ENCODE peak calls at places on chromosomes 16 and 17, in eight cellular contexts. A is cardiac fibroblast, S is IMR-90, Y is prostate gland, W is astrocyte, M is memory B cell, L is GF-D8, G is lower lobe of right lung. P is an unnamed sample.

GRCh38 chr16:87098361-87098760 is 218.8 kb downstream of the C16orf95 start:
- DNase-seq in A (no peak), S (no peak), Y (no peak), W (no peak), M (no peak), L (no peak), G (no peak), P (no peak)

GRCh38 chr17:81331527-81332043 is 36.5 kb upstream of the SLC38A10 start:
- DNase-seq in A (no peak), S (no peak), Y (no peak), W (no peak), M (no peak), L (no peak), G (no peak), P (no peak)

GRCh38 chr17:27456681-27457404 is 595 bp downstream of the KSR1 start:
- DNase-seq in A (no peak), S (no peak), Y (peak; percentile 24), W (no peak), M (no peak), L (no peak), G (no peak), P (no peak)

GRCh38 chr16:53007095-53007494 is 45.6 kb downstream of the CHD9NB start:
- DNase-seq in A (no peak), S (no peak), Y (no peak), W (no peak), M (no peak), L (no peak), G (no peak), P (no peak)

GRCh38 chr16:65227041-65227835 is 105.4 kb upstream of the CDH11 start:
- DNase-seq in A (no peak), S (no peak), Y (no peak), W (no peak), M (no peak), L (no peak), G (no peak), P (no peak)

GRCh38 chr17:19579192-19579668 is 45.6 kb downstream of the SLC47A1 start:
- DNase-seq in A (no peak), S (no peak), Y (no peak), W (no peak), M (no peak), L (no peak), G (no peak), P (no peak)

GRCh38 chr17:43314582-43314981 is 80.8 kb upstream of the RNU2-1 start:
- DNase-seq in A (no peak), S (no peak), Y (no peak), W (no peak), M (no peak), L (no peak), G (no peak), P (no peak)

GRCh38 chr17:11935734-11936406 is 61.4 kb downstream of the ZNF18 start:
- DNase-seq in A (peak; percentile 59), S (peak; percentile 33), Y (peak; percentile 38), W (no peak), M (no peak), L (no peak), G (no peak), P (peak; percentile 67)

GRCh38 chr17:39737331-39737760 is 392 bp upstream of the GRB7 start:
- DNase-seq in A (no peak), S (no peak), Y (no peak), W (no peak), M (no peak), L (no peak), G (no peak), P (no peak)

GRCh38 chr17:246851-247421 is 65.5 kb upstream of the DOC2B start:
- DNase-seq in A (no peak), S (no peak), Y (no peak), W (no peak), M (no peak), L (no peak), G (peak; percentile 39), P (no peak)

GRCh38 chr17:78343099-78343432 is 16.8 kb downstream of the SOCS3 start:
- DNase-seq in A (peak; percentile 93), S (peak; percentile 87), Y (no peak), W (peak; percentile 91), M (no peak), L (peak; percentile 30), G (peak; percentile 81), P (no peak)

GRCh38 chr16:21190599-21190998 is 20.8 kb downstream of the ZP2 start:
- DNase-seq in A (no peak), S (peak; percentile 11), Y (no peak), W (no peak), M (no peak), L (no peak), G (no peak), P (no peak)

GRCh38 chr16:51941412-51941811 is 605.5 kb downstream of the TOX3 start:
- DNase-seq in A (no peak), S (no peak), Y (no peak), W (no peak), M (no peak), L (no peak), G (no peak), P (no peak)

GRCh38 chr16:892006-892405 is 78.8 kb downstream of the LMF1 start:
- DNase-seq in A (no peak), S (no peak), Y (no peak), W (no peak), M (no peak), L (no peak), G (no peak), P (no peak)

GRCh38 chr16:87057291-87057881 is 259.8 kb downstream of the C16orf95 start:
- DNase-seq in A (peak; percentile 26), S (no peak), Y (no peak), W (no peak), M (no peak), L (no peak), G (no peak), P (no peak)

GRCh38 chr16:84816485-84816884 is 3.3 kb upstream of the CRISPLD2 start:
- DNase-seq in A (no peak), S (no peak), Y (no peak), W (no peak), M (no peak), L (no peak), G (no peak), P (no peak)

GRCh38 chr17:49987681-49988441 is 7.2 kb downstream of the DLX3 start:
- DNase-seq in A (no peak), S (no peak), Y (peak; percentile 77), W (no peak), M (no peak), L (no peak), G (no peak), P (no peak)

GRCh38 chr17:81339502-81340296 is 44.6 kb upstream of the SLC38A10 start:
- DNase-seq in A (no peak), S (no peak), Y (no peak), W (no peak), M (no peak), L (no peak), G (peak; percentile 75), P (peak; percentile 67)

GRCh38 chr17:81720267-81721071 is 8.4 kb downstream of the SLC25A10 start:
- DNase-seq in A (no peak), S (no peak), Y (no peak), W (no peak), M (no peak), L (no peak), G (peak; percentile 41), P (no peak)

GRCh38 chr17:67366193-67367157 is at the start of gene PSMD12:
- DNase-seq in A (peak; percentile 92), S (peak; percentile 88), Y (peak; percentile 89), W (peak; percentile 78), M (peak; percentile 93), L (peak; percentile 69), G (peak; percentile 96), P (peak; percentile 93)

P was measured in mucosa of gallbladder.